ENCODE peak calls at places on chromosomes 16 and 17, in five cellular contexts. O is body of pancreas, X is GM23248, A is fibroblast of lung, I is mesendoderm. W is an unnamed sample. For H3K4me1, the result is how much of the 10 kb centered on the place peaks cover.

GRCh38 chr17:18038149-18038850 is 668 bp downstream of the ATPAF2 start:
- DNase-seq in I (peak), X (peak), O (no peak), A (no peak), W (peak)

GRCh38 chr16:3597226-3597625 is 14.2 kb downstream of the SLX4 start:
- DNase-seq in A (no peak), I (no peak), X (no peak), O (no peak), W (no peak)

GRCh38 chr17:2090804-2091534 is 36.1 kb downstream of the HIC1 start:
- DNase-seq in I (peak), A (peak), X (peak), O (no peak), W (no peak)

GRCh38 chr17:42405963-42406495 is 17.0 kb downstream of the CAVIN1 start:
- DNase-seq in I (peak), O (peak), X (peak), A (peak), W (peak)

GRCh38 chr16:980595-980854 is 1.0 kb upstream of the SOX8 start:
- DNase-seq in O (no peak), X (no peak), I (no peak), A (no peak), W (no peak)

GRCh38 chr17:63697341-63698286 is 2.3 kb downstream of the LIMD2 start:
- DNase-seq in X (peak), O (peak), A (no peak), I (peak), W (peak)

GRCh38 chr16:1991588-1992474 is 2.1 kb downstream of the SYNGR3 start:
- DNase-seq in I (peak), O (peak), X (peak), A (peak), W (peak)

GRCh38 chr16:23283571-23283970 is 18.5 kb upstream of the SCNN1B start:
- DNase-seq in O (no peak), X (peak), A (no peak), I (no peak), W (no peak)

GRCh38 chr17:12180644-12181261 is 160.1 kb downstream of the MAP2K4 start:
- DNase-seq in O (peak), X (peak), I (peak), A (peak), W (peak)

GRCh38 chr17:32586666-32587065 is 99.9 kb downstream of the CDK5R1 start:
- DNase-seq in I (no peak), X (peak), O (no peak), A (no peak), W (no peak)

GRCh38 chr17:61403846-61404701 is 4.4 kb downstream of the TBX2 start:
- DNase-seq in A (peak), I (no peak), X (no peak), O (no peak), W (no peak)

GRCh38 chr17:13437966-13438779 is 163.6 kb downstream of the HS3ST3A1 start:
- DNase-seq in A (peak), X (peak), I (no peak), O (no peak), W (no peak)

GRCh38 chr16:82580293-82580900 is 46.4 kb upstream of the CDH13 start:
- DNase-seq in A (no peak), O (peak), X (peak), I (peak), W (peak)

GRCh38 chr16:4852221-4852872 is 5.1 kb downstream of the UBN1 start:
- DNase-seq in I (no peak), A (peak), O (no peak), X (peak), W (no peak)

GRCh38 chr17:50631195-50631907 is 3.3 kb upstream of the ABCC3 start:
- DNase-seq in A (no peak), I (no peak), X (peak), O (no peak), W (no peak)

GRCh38 chr16:50121721-50122445 is 31.2 kb upstream of the TENT4B start:
- DNase-seq in O (peak), I (no peak), X (no peak), A (no peak), W (no peak)

GRCh38 chr17:70034158-70034557 is 40.9 kb upstream of the KCNJ16 start:
- DNase-seq in A (no peak), I (no peak), O (no peak), X (no peak), W (no peak)

GRCh38 chr16:4244881-4245280 is 3.0 kb upstream of the SRL start:
- DNase-seq in A (no peak), O (no peak), X (no peak), I (no peak), W (no peak)

GRCh38 chr16:1779741-1780676 is 2.4 kb downstream of the SPSB3 start:
- DNase-seq in I (no peak), A (no peak), X (no peak), O (no peak), W (no peak)

GRCh38 chr17:38449364-38449763 is 21.1 kb downstream of the ARHGAP23 start:
- DNase-seq in I (peak), X (peak), O (no peak), A (no peak), W (no peak)

GRCh38 chr17:64773836-64774761 is 112.0 kb upstream of the SMURF2 start:
- DNase-seq in I (peak), O (peak), X (peak), A (peak), W (peak)

GRCh38 chr16:64133396-64133795 is 988.5 kb downstream of the CDH11 start:
- DNase-seq in A (peak), X (no peak), O (no peak), I (no peak), W (no peak)

DNA sequence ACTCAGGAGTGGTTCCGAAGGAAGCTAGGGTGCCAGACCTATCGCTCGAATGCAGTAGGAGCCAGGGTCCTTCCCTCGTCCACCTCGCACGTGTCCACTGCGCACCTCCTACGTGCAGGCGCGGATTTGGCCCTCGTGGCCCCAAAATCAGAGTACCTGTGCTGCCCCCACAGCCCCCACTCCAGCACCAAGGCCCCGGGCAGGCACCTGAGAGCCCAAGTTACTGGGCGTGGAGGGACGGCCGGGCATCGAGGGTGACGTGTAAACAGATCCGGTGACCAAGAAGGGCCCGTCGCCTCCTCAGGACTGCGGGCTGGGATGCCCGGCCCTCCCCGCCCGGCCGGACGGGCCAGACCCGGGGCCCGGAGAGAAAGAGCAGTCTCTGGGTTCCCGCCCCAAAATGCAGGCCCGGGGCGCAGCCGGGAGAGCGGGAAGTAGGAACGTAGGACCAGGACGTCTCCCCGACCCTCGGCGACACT is 492 bp downstream of the SLC25A39 start:
- DNase-seq in I (peak), A (no peak), O (peak), X (peak), W (no peak)
- H3K4me1 ChIP-seq in I (under half), A (under half), O (under half), X (under half), W (under half)

DNA sequence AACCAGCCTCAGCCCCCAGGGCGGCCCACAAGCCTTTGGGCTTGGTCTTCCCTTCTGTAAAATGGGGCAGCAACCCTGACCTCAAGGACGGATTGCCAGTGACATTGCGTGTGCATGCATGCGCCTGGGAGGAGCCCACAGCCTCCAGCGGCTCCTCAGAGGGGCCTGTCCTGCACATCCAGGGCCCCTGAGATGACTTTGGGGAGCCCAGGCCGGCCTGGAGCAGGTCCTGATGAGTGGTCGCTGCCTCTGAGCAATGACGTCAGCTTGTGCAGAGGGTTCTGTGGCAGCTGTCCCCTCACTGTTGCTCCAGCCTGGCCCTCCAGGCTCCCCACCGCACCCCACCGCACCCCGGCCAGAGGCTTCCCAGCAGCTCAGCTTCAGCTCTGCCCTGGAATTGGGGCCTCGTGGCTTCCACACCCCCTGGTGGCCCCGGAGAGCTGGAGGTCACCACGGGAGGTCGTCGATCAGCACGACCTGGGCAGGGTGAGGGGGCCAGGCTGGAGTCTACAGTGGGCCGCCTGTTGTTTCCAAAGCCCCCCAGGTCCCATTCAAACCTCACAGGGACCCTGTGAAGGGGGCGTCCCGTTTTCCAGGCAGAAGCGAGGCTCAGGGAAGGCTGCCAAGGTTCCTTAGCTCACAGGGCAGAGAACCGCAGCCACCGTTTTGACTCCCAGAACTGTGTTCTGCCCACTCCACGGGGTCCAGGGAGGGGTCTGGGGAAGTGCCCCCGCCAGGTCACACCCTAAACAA is 341.8 kb downstream of the SEC14L1 start:
- DNase-seq in A (no peak), O (no peak), I (no peak), X (no peak), W (no peak)
- H3K4me1 ChIP-seq in A (under half), O (under half), I (under half), X (under half), W (under half)

GRCh38 chr17:57602896-57603295 is 142.2 kb downstream of the CCDC182 start:
- DNase-seq in I (no peak), O (no peak), A (no peak), X (no peak), W (no peak)
- H3K4me1 ChIP-seq in I (under half), O (under half), A (under half), X (under half), W (half or more)

DNA sequence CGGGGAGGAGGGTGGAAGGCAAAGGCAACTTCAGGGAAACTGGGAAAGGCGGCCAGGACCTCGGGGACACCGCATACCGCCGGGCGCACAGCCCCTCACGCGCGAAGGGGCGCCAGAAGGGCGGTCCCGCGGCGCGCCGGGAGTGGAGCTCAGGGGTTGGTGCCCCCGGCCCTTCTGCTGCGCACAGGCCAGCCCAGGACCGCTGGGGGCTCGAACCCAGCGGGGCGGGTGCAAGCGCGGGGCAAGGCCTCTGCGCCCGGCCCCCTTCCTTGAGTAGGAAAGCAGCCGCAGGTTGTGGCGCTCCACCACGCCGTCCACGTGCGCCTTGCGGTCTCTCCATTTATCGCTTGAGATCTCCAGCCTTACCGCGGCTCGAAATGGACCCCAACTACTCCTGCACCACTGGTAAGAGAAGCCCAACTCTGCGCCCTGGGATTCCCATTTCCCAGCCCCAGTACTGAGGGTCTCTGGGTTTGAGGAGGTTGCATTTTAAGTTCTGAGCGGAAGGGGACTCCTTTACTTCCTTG is 3.0 kb upstream of the MT1A start:
- DNase-seq in X (no peak), O (no peak), A (no peak), I (no peak), W (no peak)
- H3K4me1 ChIP-seq in X (under half), O (under half), A (under half), I (under half), W (under half)

GRCh38 chr17:78890111-78890897 is 12.7 kb downstream of the CEP295NL start:
- DNase-seq in X (no peak), O (no peak), I (no peak), A (no peak), W (peak)

GRCh38 chr17:78892936-78893379 is 10.0 kb downstream of the CEP295NL start:
- DNase-seq in A (no peak), X (no peak), I (no peak), O (no peak), W (no peak)

GRCh38 chr17:78892520-78892919 is 10.5 kb downstream of the CEP295NL start:
- DNase-seq in A (no peak), O (no peak), I (no peak), X (no peak), W (no peak)

GRCh38 chr17:78892062-78892456 is 10.9 kb downstream of the CEP295NL start:
- DNase-seq in I (no peak), X (no peak), O (no peak), A (no peak), W (no peak)

GRCh38 chr17:78891406-78892061 is 11.5 kb downstream of the CEP295NL start:
- DNase-seq in O (no peak), I (no peak), X (no peak), A (no peak), W (no peak)
- H3K4me1 ChIP-seq in O (under half), I (under half), X (under half), A (under half), W (under half)

GRCh38 chr17:68512967-68513474 is 791 bp downstream of the PRKAR1A start:
- DNase-seq in X (peak), I (peak), A (peak), O (peak), W (peak)

GRCh38 chr17:68511254-68511670 is 968 bp upstream of the PRKAR1A start:
- DNase-seq in A (no peak), O (no peak), I (no peak), X (no peak), W (no peak)

GRCh38 chr17:68511671-68512246 is 471 bp upstream of the PRKAR1A start:
- DNase-seq in X (peak), O (peak), I (peak), A (peak), W (peak)

GRCh38 chr17:68513932-68514331 is 1.7 kb downstream of the PRKAR1A start:
- DNase-seq in O (no peak), X (no peak), A (no peak), I (no peak), W (no peak)

DNA sequence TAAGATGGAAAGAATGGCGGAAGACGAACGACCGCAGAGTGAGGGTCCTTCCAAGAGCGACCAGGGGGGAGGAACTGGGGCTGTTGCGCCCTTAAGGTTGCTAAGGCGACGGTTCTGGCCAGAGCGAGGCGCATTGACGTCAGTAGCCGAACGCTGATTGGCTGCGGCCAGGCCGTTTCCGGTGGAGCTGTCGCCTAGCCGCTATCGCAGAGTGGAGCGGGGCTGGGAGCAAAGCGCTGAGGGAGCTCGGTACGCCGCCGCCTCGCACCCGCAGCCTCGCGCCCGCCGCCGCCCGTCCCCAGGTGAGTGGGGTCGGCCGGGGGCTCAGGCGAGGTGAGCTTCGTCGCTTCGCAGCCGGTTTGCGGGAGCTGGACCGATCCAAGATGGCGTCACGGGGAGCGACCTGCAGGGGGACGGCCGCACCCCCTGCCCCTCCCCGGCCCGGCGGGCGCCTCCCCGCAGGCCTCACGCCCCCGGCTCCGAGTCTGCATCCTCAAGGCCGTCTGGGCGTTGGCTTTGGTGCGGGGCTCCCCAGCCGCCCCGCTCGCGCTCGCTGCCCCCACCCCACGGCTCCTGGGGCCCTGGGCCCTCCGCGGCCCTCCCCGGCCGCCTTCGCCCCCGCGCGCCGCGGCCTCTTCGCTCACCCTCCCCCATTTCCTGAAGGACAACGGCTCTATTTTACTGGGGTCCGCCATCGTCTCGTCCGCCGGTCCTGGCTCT is at the start of gene PRKAR1A:
- DNase-seq in O (peak), A (peak), X (peak), I (peak), W (peak)
- H3K4me1 ChIP-seq in O (under half), A (under half), X (under half), I (under half), W (under half)

GRCh38 chr16:47069291-47069690 is 74.5 kb downstream of the NETO2 start:
- DNase-seq in A (no peak), I (no peak), X (no peak), O (no peak), W (no peak)

GRCh38 chr16:47067203-47067602 is 76.5 kb downstream of the NETO2 start:
- DNase-seq in A (no peak), X (no peak), I (no peak), O (no peak), W (no peak)

GRCh38 chr16:47073223-47074155 is 70.3 kb downstream of the NETO2 start:
- DNase-seq in I (no peak), A (no peak), X (no peak), O (no peak), W (no peak)

GRCh38 chr16:47069841-47070584 is 73.7 kb downstream of the NETO2 start:
- DNase-seq in O (no peak), I (no peak), A (no peak), X (no peak), W (no peak)

GRCh38 chr16:47072158-47072557 is 71.6 kb downstream of the NETO2 start:
- DNase-seq in O (no peak), A (no peak), I (no peak), X (no peak), W (no peak)
- H3K4me1 ChIP-seq in O (under half), A (under half), I (under half), X (under half), W (under half)

DNA sequence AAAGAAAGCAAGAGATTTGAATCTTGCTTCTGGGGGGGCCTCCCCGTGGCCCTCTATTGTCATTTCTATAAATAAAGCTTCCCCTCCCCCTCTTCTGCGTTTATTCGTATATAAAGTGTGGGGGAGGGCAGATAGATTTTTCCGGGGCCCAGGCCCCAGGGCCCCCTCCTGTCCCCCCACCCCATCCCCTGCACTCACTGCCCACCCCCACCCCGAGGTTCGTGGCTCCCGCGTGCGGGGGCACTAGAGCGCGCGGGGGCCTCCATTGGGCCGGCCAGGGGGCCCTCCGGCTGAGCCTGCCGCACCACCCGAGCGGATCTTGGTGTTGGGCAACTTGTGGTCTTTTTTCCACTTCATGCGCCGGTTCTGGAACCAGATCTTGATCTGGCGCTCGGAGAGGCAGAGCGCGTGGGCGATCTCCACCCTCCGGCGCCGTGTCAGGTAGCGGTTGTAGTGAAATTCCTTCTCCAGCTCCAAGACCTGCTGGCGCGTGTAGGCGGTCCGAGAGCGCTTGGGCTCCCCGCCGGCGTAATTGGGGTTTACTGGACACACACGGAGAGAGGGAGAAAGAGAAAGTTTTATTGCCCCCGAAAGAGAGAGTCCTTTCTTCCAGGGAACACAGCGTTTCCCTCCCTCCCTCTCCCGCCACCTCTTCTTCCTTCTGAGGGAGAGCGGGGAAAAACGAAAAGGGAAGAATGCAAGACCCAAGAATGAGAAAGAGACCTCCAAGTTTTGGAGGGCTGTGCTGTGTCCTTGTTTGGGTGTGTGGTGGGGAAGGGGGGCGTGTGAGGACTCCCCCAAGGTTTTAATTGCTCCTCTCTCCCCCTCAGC is 1.5 kb downstream of the HOXB4 start:
- DNase-seq in O (no peak), A (no peak), X (peak), I (no peak), W (no peak)
- H3K4me1 ChIP-seq in O (under half), A (under half), X (under half), I (under half), W (under half)

W was measured in OCI-LY7.